ENCODE peak calls at places on chromosomes 11 and 22, in seven cellular contexts. One of them, this sample, is unnamed.

GRCh38 chr22:47618180-47618579 is 855.7 kb downstream of the TBC1D22A start:
- DNase-seq in tibial nerve: no peak
- DNase-seq in testis: no peak
- DNase-seq in NCI-H1048: no peak
- DNase-seq in EH: no peak
- DNase-seq in HAP-1: no peak
- DNase-seq in cardiac fibroblast: no peak
- DNase-seq in this sample: no peak

GRCh38 chr11:94067010-94067409 is 45.9 kb downstream of the HEPHL1 start:
- DNase-seq in EH: peak; percentile 14
- DNase-seq in testis: no peak
- DNase-seq in cardiac fibroblast: peak; percentile 18
- DNase-seq in HAP-1: no peak
- DNase-seq in NCI-H1048: no peak
- DNase-seq in tibial nerve: no peak
- DNase-seq in this sample: no peak

GRCh38 chr11:77203901-77204755 is 76.1 kb downstream of the MYO7A start:
- DNase-seq in testis: peak; percentile 12
- DNase-seq in HAP-1: no peak
- DNase-seq in cardiac fibroblast: no peak
- DNase-seq in NCI-H1048: no peak
- DNase-seq in tibial nerve: no peak
- DNase-seq in EH: no peak
- DNase-seq in this sample: no peak

GRCh38 chr22:24156146-24156914 is 25.0 kb upstream of the SUSD2 start:
- DNase-seq in cardiac fibroblast: peak; percentile 36
- DNase-seq in HAP-1: no peak
- DNase-seq in testis: peak; percentile 22
- DNase-seq in EH: peak; percentile 64
- DNase-seq in tibial nerve: no peak
- DNase-seq in NCI-H1048: no peak
- DNase-seq in this sample: no peak

GRCh38 chr11:75184757-75185156 is 33.9 kb downstream of the SLCO2B1 start:
- DNase-seq in cardiac fibroblast: no peak
- DNase-seq in HAP-1: no peak
- DNase-seq in EH: no peak
- DNase-seq in tibial nerve: no peak
- DNase-seq in NCI-H1048: no peak
- DNase-seq in testis: no peak
- DNase-seq in this sample: no peak

GRCh38 chr22:34301569-34301968 is 381.3 kb upstream of the LARGE1 start:
- DNase-seq in HAP-1: no peak
- DNase-seq in EH: no peak
- DNase-seq in NCI-H1048: no peak
- DNase-seq in cardiac fibroblast: no peak
- DNase-seq in tibial nerve: no peak
- DNase-seq in testis: no peak
- DNase-seq in this sample: no peak

GRCh38 chr11:27977031-27977430 is 130.9 kb downstream of the KIF18A start:
- DNase-seq in HAP-1: no peak
- DNase-seq in tibial nerve: no peak
- DNase-seq in NCI-H1048: no peak
- DNase-seq in testis: no peak
- DNase-seq in cardiac fibroblast: peak; percentile 60
- DNase-seq in EH: peak; percentile 11
- DNase-seq in this sample: no peak

GRCh38 chr11:8038393-8038792 is 42.6 kb upstream of the TUB start:
- DNase-seq in tibial nerve: no peak
- DNase-seq in cardiac fibroblast: no peak
- DNase-seq in testis: no peak
- DNase-seq in HAP-1: no peak
- DNase-seq in NCI-H1048: no peak
- DNase-seq in EH: no peak
- DNase-seq in this sample: no peak

GRCh38 chr11:19633276-19633675 is 79.4 kb upstream of the NAV2 start:
- DNase-seq in cardiac fibroblast: no peak
- DNase-seq in tibial nerve: peak; percentile 34
- DNase-seq in HAP-1: no peak
- DNase-seq in NCI-H1048: no peak
- DNase-seq in testis: peak; percentile 20
- DNase-seq in EH: no peak
- DNase-seq in this sample: no peak

GRCh38 chr11:68398870-68399865 is 61.4 kb upstream of the PPP6R3 start:
- DNase-seq in cardiac fibroblast: no peak
- DNase-seq in EH: peak; percentile 26
- DNase-seq in testis: peak; percentile 50
- DNase-seq in tibial nerve: peak; percentile 39
- DNase-seq in HAP-1: no peak
- DNase-seq in NCI-H1048: no peak
- DNase-seq in this sample: no peak

GRCh38 chr22:47393191-47393590 is 630.7 kb downstream of the TBC1D22A start:
- DNase-seq in tibial nerve: no peak
- DNase-seq in HAP-1: no peak
- DNase-seq in testis: no peak
- DNase-seq in EH: no peak
- DNase-seq in cardiac fibroblast: no peak
- DNase-seq in NCI-H1048: no peak
- DNase-seq in this sample: no peak

GRCh38 chr11:44454686-44455085 is 110.8 kb upstream of the CD82 start:
- DNase-seq in HAP-1: no peak
- DNase-seq in NCI-H1048: no peak
- DNase-seq in cardiac fibroblast: no peak
- DNase-seq in testis: no peak
- DNase-seq in EH: no peak
- DNase-seq in tibial nerve: no peak
- DNase-seq in this sample: no peak

GRCh38 chr11:7020183-7020917 is at the start of the genes NLRP14 and ZNF214:
- DNase-seq in cardiac fibroblast: peak; percentile 94
- DNase-seq in testis: peak; percentile 97
- DNase-seq in tibial nerve: peak; percentile 95
- DNase-seq in HAP-1: peak; percentile 90
- DNase-seq in EH: peak; percentile 94
- DNase-seq in NCI-H1048: peak; percentile 87
- DNase-seq in this sample: peak; percentile 23

GRCh38 chr22:28801845-28802594 is 1.7 kb upstream of the XBP1 start:
- DNase-seq in testis: peak; percentile 32
- DNase-seq in tibial nerve: no peak
- DNase-seq in NCI-H1048: no peak
- DNase-seq in HAP-1: peak; percentile 42
- DNase-seq in EH: peak; percentile 9
- DNase-seq in cardiac fibroblast: no peak
- DNase-seq in this sample: no peak

GRCh38 chr11:33895752-33896137 is 3.9 kb upstream of the LMO2 start:
- DNase-seq in tibial nerve: no peak
- DNase-seq in NCI-H1048: no peak
- DNase-seq in EH: no peak
- DNase-seq in testis: no peak
- DNase-seq in HAP-1: no peak
- DNase-seq in cardiac fibroblast: no peak
- DNase-seq in this sample: peak; percentile 63

GRCh38 chr11:8768625-8769333 is 86.2 kb downstream of the RPL27A start:
- DNase-seq in cardiac fibroblast: peak; percentile 78
- DNase-seq in HAP-1: no peak
- DNase-seq in NCI-H1048: no peak
- DNase-seq in tibial nerve: no peak
- DNase-seq in testis: peak; percentile 69
- DNase-seq in EH: peak; percentile 96
- DNase-seq in this sample: no peak

GRCh38 chr22:48256776-48257689 is 1494.6 kb downstream of the TBC1D22A start:
- DNase-seq in HAP-1: no peak
- DNase-seq in NCI-H1048: no peak
- DNase-seq in tibial nerve: no peak
- DNase-seq in cardiac fibroblast: no peak
- DNase-seq in EH: no peak
- DNase-seq in testis: no peak
- DNase-seq in this sample: no peak

GRCh38 chr11:13963949-13964770 is 1.6 kb downstream of the SPON1 start:
- DNase-seq in EH: no peak
- DNase-seq in NCI-H1048: no peak
- DNase-seq in testis: no peak
- DNase-seq in cardiac fibroblast: no peak
- DNase-seq in HAP-1: no peak
- DNase-seq in tibial nerve: no peak
- DNase-seq in this sample: no peak

GRCh38 chr11:35413568-35413967 is 5.8 kb downstream of the SLC1A2 start:
- DNase-seq in EH: no peak
- DNase-seq in testis: no peak
- DNase-seq in tibial nerve: no peak
- DNase-seq in NCI-H1048: no peak
- DNase-seq in cardiac fibroblast: no peak
- DNase-seq in HAP-1: no peak
- DNase-seq in this sample: no peak

GRCh38 chr11:75626692-75627536 is 41.9 kb downstream of the MAP6 start:
- DNase-seq in NCI-H1048: no peak
- DNase-seq in EH: peak; percentile 64
- DNase-seq in HAP-1: no peak
- DNase-seq in cardiac fibroblast: peak; percentile 23
- DNase-seq in tibial nerve: no peak
- DNase-seq in testis: no peak
- DNase-seq in this sample: no peak

GRCh38 chr22:21865041-21865440 is 2.4 kb downstream of the MAPK1 start:
- DNase-seq in HAP-1: peak; percentile 49
- DNase-seq in testis: peak; percentile 77
- DNase-seq in tibial nerve: no peak
- DNase-seq in EH: peak; percentile 89
- DNase-seq in NCI-H1048: no peak
- DNase-seq in cardiac fibroblast: peak; percentile 83
- DNase-seq in this sample: no peak

GRCh38 chr22:31461699-31462098 is 27.9 kb downstream of the EIF4ENIF1 start:
- DNase-seq in HAP-1: no peak
- DNase-seq in NCI-H1048: no peak
- DNase-seq in cardiac fibroblast: no peak
- DNase-seq in EH: no peak
- DNase-seq in tibial nerve: no peak
- DNase-seq in testis: no peak
- DNase-seq in this sample: no peak

GRCh38 chr11:112302226-112302868 is 41.7 kb upstream of the PLET1 start:
- DNase-seq in NCI-H1048: no peak
- DNase-seq in testis: no peak
- DNase-seq in HAP-1: no peak
- DNase-seq in tibial nerve: no peak
- DNase-seq in EH: peak; percentile 61
- DNase-seq in cardiac fibroblast: peak; percentile 30
- DNase-seq in this sample: no peak

GRCh38 chr11:105618343-105618955 is 8.6 kb downstream of the GRIA4 start:
- DNase-seq in tibial nerve: no peak
- DNase-seq in NCI-H1048: no peak
- DNase-seq in cardiac fibroblast: no peak
- DNase-seq in EH: no peak
- DNase-seq in HAP-1: no peak
- DNase-seq in testis: no peak
- DNase-seq in this sample: no peak

GRCh38 chr22:46652930-46653331 is 32.7 kb downstream of the GRAMD4 start:
- DNase-seq in NCI-H1048: no peak
- DNase-seq in tibial nerve: no peak
- DNase-seq in testis: peak; percentile 41
- DNase-seq in cardiac fibroblast: peak; percentile 56
- DNase-seq in EH: peak; percentile 36
- DNase-seq in HAP-1: no peak
- DNase-seq in this sample: no peak

This sample was measured in NCI-H1436 treated with DMSO at 0.1 percent for 48 hours.